ENCODE peak calls at places on chromosomes 16 and 17, in five cellular contexts. I is lung, S is uterus, G is neural progenitor cell, J is testis. V is an unnamed sample.

GRCh38 chr17:49819118-49819517 is 28.8 kb downstream of the TAC4 start:
- DNase-seq in G (no peak), J (no peak), I (no peak), S (no peak), V (no peak)

GRCh38 chr16:11475896-11476630 is 110.7 kb downstream of the LITAF start:
- DNase-seq in S (no peak), J (no peak), I (no peak), G (no peak), V (no peak)

GRCh38 chr17:21200590-21201301 is 13.2 kb downstream of the TMEM11 start:
- DNase-seq in S (no peak), I (no peak), G (no peak), J (no peak), V (no peak)

GRCh38 chr16:89491238-89491869 is 993 bp upstream of the ANKRD11 start:
- DNase-seq in I (no peak), G (peak; percentile 53), S (no peak), J (no peak), V (peak; percentile 42)

GRCh38 chr16:49484454-49484853 is 110.8 kb downstream of the C16orf78 start:
- DNase-seq in G (peak; percentile 86), I (peak; percentile 44), S (peak; percentile 75), J (peak; percentile 79), V (no peak)

GRCh38 chr17:79019631-79020584 is 4.1 kb upstream of the C1QTNF1 start:
- DNase-seq in G (peak; percentile 53), I (no peak), J (peak; percentile 82), S (peak; percentile 72), V (peak; percentile 78)

GRCh38 chr16:11032000-11032921 is 87.9 kb downstream of the CLEC16A start:
- DNase-seq in J (peak; percentile 75), I (no peak), G (no peak), S (no peak), V (no peak)

GRCh38 chr16:11497851-11498289 is 88.8 kb downstream of the LITAF start:
- DNase-seq in S (peak; percentile 72), I (no peak), J (peak; percentile 25), G (peak; percentile 42), V (no peak)

GRCh38 chr17:77297693-77298666 is 157.2 kb downstream of the SEC14L1 start:
- DNase-seq in G (no peak), J (no peak), I (no peak), S (no peak), V (no peak)

GRCh38 chr16:73172621-73173312 is 124.8 kb upstream of the ZFHX3 start:
- DNase-seq in J (peak; percentile 83), G (peak; percentile 52), S (peak; percentile 90), I (peak; percentile 73), V (no peak)

GRCh38 chr17:67666710-67667109 is 51.0 kb upstream of the NOL11 start:
- DNase-seq in G (no peak), J (no peak), S (no peak), I (no peak), V (no peak)

GRCh38 chr16:88282221-88283041 is 100.3 kb upstream of the ZNF469 start:
- DNase-seq in S (no peak), G (no peak), J (no peak), I (no peak), V (peak; percentile 62)

GRCh38 chr17:57482657-57483056 is 226.3 kb downstream of the MSI2 start:
- DNase-seq in S (no peak), J (no peak), G (no peak), I (no peak), V (no peak)

GRCh38 chr16:77877712-77878111 is 89.3 kb downstream of the VAT1L start:
- DNase-seq in S (no peak), G (no peak), J (no peak), I (no peak), V (no peak)

GRCh38 chr16:66899945-66900688 is 18.6 kb downstream of the CDH16 start:
- DNase-seq in G (peak; percentile 31), J (peak; percentile 81), I (peak; percentile 81), S (peak; percentile 93), V (peak; percentile 84)

GRCh38 chr16:55471448-55472097 is 7.4 kb upstream of the MMP2 start:
- DNase-seq in G (no peak), J (no peak), I (no peak), S (no peak), V (no peak)

GRCh38 chr16:19497181-19497580 is 24.7 kb downstream of the GDE1 start:
- DNase-seq in J (no peak), I (peak; percentile 24), G (no peak), S (no peak), V (no peak)

GRCh38 chr17:73879987-73880386 is 235.7 kb upstream of the SDK2 start:
- DNase-seq in G (no peak), I (no peak), J (no peak), S (no peak), V (no peak)

GRCh38 chr17:70168044-70168978 is 1.0 kb upstream of the KCNJ2 start:
- DNase-seq in G (peak; percentile 79), I (peak; percentile 66), J (peak; percentile 72), S (peak; percentile 31), V (peak; percentile 66)
- TF ChIP-seq CTCF in G (peak; percentile 73), I (peak; percentile 32), J (no peak), S (peak; percentile 41), V (peak; percentile 78)

DNA sequence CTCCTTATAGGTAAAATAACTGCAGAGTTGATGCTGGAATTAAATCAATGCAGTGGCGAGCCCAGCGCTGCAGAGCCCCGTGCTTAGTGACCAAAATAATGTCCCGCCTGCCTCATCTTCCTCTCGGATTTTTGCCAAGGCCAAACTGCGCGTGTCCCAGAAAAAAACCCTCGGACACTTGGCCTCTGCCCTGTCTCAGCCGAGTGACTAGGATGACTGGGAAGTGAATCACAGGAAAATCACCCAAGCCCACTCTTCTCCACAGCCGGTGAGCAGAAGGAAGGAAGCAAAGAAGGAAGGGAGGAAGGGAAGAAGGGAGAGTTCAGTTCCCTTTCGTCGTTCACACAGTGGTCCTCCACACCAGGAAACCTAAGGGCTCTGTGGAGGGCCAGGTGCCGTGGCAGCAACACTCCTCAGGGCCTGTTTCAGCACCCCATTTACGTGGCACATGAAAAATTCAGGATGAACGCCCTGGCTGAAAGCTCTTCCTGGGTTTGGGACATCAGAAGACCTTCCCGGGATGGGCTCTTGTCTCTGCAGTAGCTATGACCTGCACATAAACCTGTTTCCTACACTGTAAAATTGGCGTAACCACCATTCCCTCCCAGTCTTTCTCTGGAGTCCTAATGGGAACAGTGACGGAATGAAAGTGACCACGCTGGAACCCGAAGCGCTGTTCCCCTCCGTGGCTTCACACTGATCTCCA is 25.4 kb upstream of the HOXB13 start:
- DNase-seq in G (no peak), I (no peak), S (no peak), J (no peak), V (no peak)
- H3K27me3 ChIP-seq in G (peaks cover 100% of the 10 kb centered on the region), I (peaks cover 13% of the 10 kb centered on the region), S (peaks cover 69% of the 10 kb centered on the region), J (no peaks in the 10 kb centered on the region), V (no peaks in the 10 kb centered on the region)

DNA sequence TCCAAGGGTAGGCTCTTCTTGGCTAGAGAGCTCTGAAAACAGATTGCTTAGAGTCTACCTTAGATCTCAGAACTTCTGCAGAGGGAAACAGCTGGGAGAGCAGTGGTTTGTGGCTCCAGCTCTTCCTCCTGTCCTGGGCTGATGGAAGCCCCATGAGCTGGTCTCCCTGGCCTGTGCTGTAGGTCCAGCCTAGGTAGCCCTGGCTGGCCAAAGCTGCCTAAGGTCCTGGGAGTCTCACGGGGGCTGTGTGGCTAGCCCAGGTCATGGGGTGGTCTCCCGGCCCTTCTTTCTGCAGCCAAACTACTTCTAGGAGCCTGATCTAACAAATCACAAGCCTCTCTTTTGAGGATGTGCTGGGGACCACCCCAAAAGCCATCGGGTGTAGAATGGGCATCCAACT is 75.7 kb downstream of the MPRIP start:
- DNase-seq in J (no peak), G (no peak), I (no peak), S (no peak), V (no peak)
- H3K4me1 ChIP-seq in J (peaks cover 51% of the 10 kb centered on the region), G (peaks cover 7% of the 10 kb centered on the region), I (peaks cover 50% of the 10 kb centered on the region), S (peaks cover 44% of the 10 kb centered on the region), V (peaks cover 11% of the 10 kb centered on the region)

GRCh38 chr16:17755158-17755557 is 284.4 kb upstream of the XYLT1 start:
- DNase-seq in S (no peak), G (no peak), J (no peak), I (no peak), V (no peak)

GRCh38 chr16:17757808-17758207 is 287.0 kb upstream of the XYLT1 start:
- DNase-seq in S (no peak), I (no peak), J (no peak), G (no peak), V (no peak)
- TF ChIP-seq CTCF in S (no peak), I (no peak), J (no peak), G (no peak), V (no peak)

GRCh38 chr16:85856585-85856984 is 42.4 kb upstream of the IRF8 start:
- DNase-seq in S (no peak), G (no peak), I (no peak), J (no peak), V (no peak)

GRCh38 chr16:85857406-85857805 is 41.6 kb upstream of the IRF8 start:
- DNase-seq in S (no peak), G (no peak), I (no peak), J (no peak), V (no peak)

GRCh38 chr16:85853641-85854545 is 45.1 kb upstream of the IRF8 start:
- DNase-seq in J (no peak), S (no peak), I (no peak), G (no peak), V (no peak)

GRCh38 chr16:85856054-85856453 is 42.9 kb upstream of the IRF8 start:
- DNase-seq in G (no peak), I (no peak), J (no peak), S (no peak), V (no peak)

DNA sequence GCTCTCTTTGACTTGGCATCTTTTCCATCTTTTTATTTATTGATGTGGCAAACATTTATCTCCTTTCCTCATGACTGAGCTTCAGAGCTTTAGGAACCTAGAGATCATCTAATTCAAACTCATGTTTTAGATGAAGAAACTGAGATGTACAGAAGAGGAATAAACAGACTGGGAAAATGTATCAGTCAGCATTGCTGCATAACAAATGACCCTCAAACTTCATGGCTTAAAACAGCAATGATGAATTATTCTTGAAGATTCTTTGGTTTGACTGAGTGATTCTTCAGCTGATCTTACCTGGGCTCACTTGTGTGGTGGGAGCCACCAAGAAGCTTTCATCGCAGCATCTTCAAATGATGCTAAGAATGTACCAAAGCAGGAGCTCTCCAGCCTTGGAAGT is 44.0 kb upstream of the IRF8 start:
- DNase-seq in J (no peak), G (no peak), I (no peak), S (no peak), V (no peak)
- H3K27me3 ChIP-seq in J (no peaks in the 10 kb centered on the region), G (peaks cover 3% of the 10 kb centered on the region), I (no peaks in the 10 kb centered on the region), S (no peaks in the 10 kb centered on the region), V (no peaks in the 10 kb centered on the region)

DNA sequence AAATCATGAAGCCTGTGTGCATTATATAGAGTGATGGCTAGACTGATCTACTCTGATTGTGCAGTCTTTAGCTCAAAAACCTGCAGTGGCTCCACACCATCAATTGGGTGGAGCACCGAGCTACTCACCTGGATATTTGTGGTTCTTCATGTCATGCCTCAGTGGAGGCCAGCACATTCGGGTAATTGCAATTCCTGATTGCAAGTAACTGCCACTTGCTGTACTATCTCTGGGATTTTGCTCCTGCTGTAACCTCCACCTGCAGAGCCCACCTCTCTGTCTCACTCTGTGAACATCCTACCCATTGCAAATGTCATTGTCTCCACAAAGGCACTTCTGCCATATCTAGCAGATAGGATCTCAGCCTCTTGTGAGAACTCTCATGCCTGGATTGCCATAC is 1.7 kb upstream of the CCL1 start:
- DNase-seq in G (no peak), J (no peak), S (no peak), I (no peak), V (no peak)
- H3K4me1 ChIP-seq in G (no peaks in the 10 kb centered on the region), J (no peaks in the 10 kb centered on the region), S (no peaks in the 10 kb centered on the region), I (peaks cover 2% of the 10 kb centered on the region), V (peaks cover 11% of the 10 kb centered on the region)